ENCODE peak calls at places on chromosomes 12 and 14, in nine cellular contexts. R is heart left ventricle, T is aorta, M is Peyer's patch, B is HCT116, K is mesendoderm, Z is uterus, H is adrenal gland, W is body of pancreas. G is an unnamed sample.
A peak's percentile ranks its signal among the peaks of the same experiment; 100 is the strongest.

GRCh38 chr12:124458220-124458991 is 109.0 kb downstream of the NCOR2 start:
- DNase-seq in R (no peak), T (peak; percentile 67), M (no peak), B (no peak), K (no peak), Z (no peak), H (no peak), W (no peak), G (no peak)

GRCh38 chr12:74906224-74906623 is 303.4 kb downstream of the KCNC2 start:
- DNase-seq in R (no peak), T (no peak), M (no peak), B (no peak), K (peak; percentile 50), Z (no peak), H (no peak), W (no peak), G (no peak)

GRCh38 chr12:81639196-81639595 is 120.0 kb downstream of the PPFIA2 start:
- DNase-seq in R (no peak), T (no peak), M (no peak), B (no peak), K (no peak), Z (no peak), H (no peak), W (no peak), G (no peak)

GRCh38 chr14:68133856-68134255 is 314.3 kb downstream of the RAD51B start:
- DNase-seq in R (no peak), T (no peak), M (no peak), B (no peak), K (no peak), Z (no peak), H (no peak), W (no peak), G (no peak)

GRCh38 chr12:20528208-20528607 is 159.9 kb downstream of the PDE3A start:
- DNase-seq in R (no peak), T (no peak), M (no peak), B (no peak), K (peak; percentile 12), Z (no peak), H (no peak), W (no peak), G (no peak)

GRCh38 chr12:76720068-76720467 is 43.8 kb upstream of the ZDHHC17 start:
- DNase-seq in R (no peak), T (no peak), M (no peak), B (no peak), K (peak; percentile 80), Z (no peak), H (no peak), W (no peak), G (no peak)

GRCh38 chr12:46470039-46470627 is 97.6 kb upstream of the SLC38A2 start:
- DNase-seq in R (no peak), T (no peak), M (peak; percentile 55), B (no peak), K (no peak), Z (no peak), H (no peak), W (no peak), G (no peak)

GRCh38 chr12:105775351-105775750 is 363.4 kb downstream of the NUAK1 start:
- DNase-seq in R (no peak), T (no peak), M (no peak), B (no peak), K (no peak), Z (no peak), H (no peak), W (no peak), G (no peak)

GRCh38 chr12:132317233-132317938 is 12.0 kb downstream of the GALNT9 start:
- DNase-seq in R (no peak), T (no peak), M (no peak), B (no peak), K (no peak), Z (no peak), H (no peak), W (no peak), G (no peak)

GRCh38 chr12:52171950-52172512 is 19.8 kb downstream of the KRT80 start:
- DNase-seq in R (no peak), T (no peak), M (peak; percentile 61), B (no peak), K (peak; percentile 76), Z (no peak), H (no peak), W (peak; percentile 78), G (peak; percentile 50)

GRCh38 chr12:49507139-49507538 is 31.7 kb upstream of the KCNH3 start:
- DNase-seq in R (no peak), T (no peak), M (no peak), B (peak; percentile 76), K (no peak), Z (no peak), H (no peak), W (no peak), G (no peak)

GRCh38 chr12:532908-533565 is 73.3 kb downstream of the B4GALNT3 start:
- DNase-seq in R (no peak), T (no peak), M (no peak), B (no peak), K (no peak), Z (no peak), H (no peak), W (no peak), G (no peak)

GRCh38 chr12:108310489-108310888 is 28.6 kb downstream of the CMKLR1 start:
- DNase-seq in R (no peak), T (no peak), M (no peak), B (no peak), K (peak; percentile 60), Z (peak; percentile 51), H (no peak), W (no peak), G (no peak)

GRCh38 chr12:108306506-108306905 is 32.6 kb downstream of the CMKLR1 start:
- DNase-seq in R (no peak), T (no peak), M (no peak), B (no peak), K (no peak), Z (no peak), H (no peak), W (no peak), G (no peak)

GRCh38 chr12:108307006-108307405 is 32.1 kb downstream of the CMKLR1 start:
- DNase-seq in R (no peak), T (no peak), M (no peak), B (no peak), K (no peak), Z (no peak), H (no peak), W (no peak), G (no peak)

GRCh38 chr12:108309674-108310312 is 29.3 kb downstream of the CMKLR1 start:
- DNase-seq in R (no peak), T (no peak), M (no peak), B (no peak), K (no peak), Z (no peak), H (no peak), W (no peak), G (no peak)

DNA sequence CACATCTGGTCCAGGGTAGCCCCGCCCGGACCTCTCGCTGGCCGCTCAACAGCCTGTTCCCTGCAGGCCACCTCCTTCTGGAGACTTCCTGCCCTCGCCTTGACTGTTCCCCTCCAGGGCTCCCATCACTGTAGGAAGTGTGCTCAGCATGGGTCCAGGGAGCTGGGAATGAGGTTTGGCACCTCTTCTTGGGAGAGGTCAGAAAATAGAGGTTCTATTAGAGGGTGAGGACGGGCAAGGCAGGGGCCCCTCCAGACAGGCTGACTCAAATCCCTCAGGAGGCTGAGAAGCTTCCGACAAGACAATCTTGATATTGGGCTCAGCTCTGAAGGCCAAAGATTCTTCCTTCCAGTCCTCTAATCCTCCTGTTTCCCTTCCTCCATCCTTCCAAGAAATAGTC is 30.7 kb downstream of the CMKLR1 start:
- DNase-seq in R (no peak), T (no peak), M (no peak), B (no peak), K (peak; percentile 66), Z (no peak), H (no peak), W (no peak), G (no peak)
- H3K4me1 ChIP-seq in R (peaks cover 30% of the 10 kb centered on the region), T (peaks cover 6% of the 10 kb centered on the region), M (no peaks in the 10 kb centered on the region), B (no peaks in the 10 kb centered on the region), K (peaks cover 13% of the 10 kb centered on the region), Z (peaks cover 33% of the 10 kb centered on the region), H (peaks cover 47% of the 10 kb centered on the region), W (peaks cover 52% of the 10 kb centered on the region), G (peaks cover 59% of the 10 kb centered on the region)

DNA sequence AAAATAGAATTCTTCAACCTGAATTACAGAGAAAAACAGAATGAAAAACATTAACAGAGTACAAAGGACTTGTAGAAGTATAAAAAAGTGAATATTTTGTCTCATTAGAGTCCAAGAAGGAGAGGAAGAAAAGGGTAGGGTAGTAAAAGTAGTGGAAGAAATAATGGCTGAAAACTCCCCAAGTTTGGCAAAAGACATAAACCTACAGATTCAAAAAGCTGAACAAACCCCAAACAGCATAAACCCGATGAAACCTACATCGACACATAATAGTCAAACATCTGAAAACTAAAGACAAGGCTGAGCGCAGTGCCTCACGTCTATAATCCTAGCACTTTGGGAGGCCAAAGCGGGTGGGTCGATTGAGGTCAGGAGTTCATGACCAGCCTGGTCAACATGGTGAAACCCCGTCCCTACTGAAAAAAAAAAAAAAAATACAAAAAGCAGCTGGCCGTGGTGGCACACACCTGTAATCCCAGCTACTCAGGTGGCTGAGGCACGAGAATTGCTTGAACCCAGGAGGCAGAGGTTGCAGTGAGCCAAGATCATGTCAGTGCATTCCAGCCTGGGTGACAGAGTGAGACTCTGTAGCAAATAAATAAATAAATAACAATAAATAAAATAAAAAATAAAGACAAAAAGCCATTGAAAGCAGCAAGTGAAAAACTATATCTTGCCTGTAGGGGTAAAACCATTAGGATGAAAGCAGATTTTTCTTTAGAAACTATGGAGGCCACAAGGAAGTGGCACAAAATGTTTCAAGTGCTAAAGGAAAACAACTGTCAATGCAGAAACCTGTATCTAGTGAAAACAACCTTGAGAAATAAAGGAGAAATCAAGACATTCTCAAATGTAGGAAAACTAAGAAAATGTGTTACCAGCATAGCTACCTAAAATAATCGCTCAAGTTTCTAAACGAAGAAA is 11.4 kb downstream of the TIMM9 start:
- DNase-seq in R (no peak), T (no peak), M (no peak), B (no peak), K (no peak), Z (no peak), H (no peak), W (no peak), G (no peak)
- H3K36me3 ChIP-seq in R (peaks cover 60% of the 10 kb centered on the region), T (no peaks in the 10 kb centered on the region), M (no peaks in the 10 kb centered on the region), B (peaks cover 21% of the 10 kb centered on the region), K (peaks cover 2% of the 10 kb centered on the region), Z (no peaks in the 10 kb centered on the region), H (peaks cover 14% of the 10 kb centered on the region), W (peaks cover 15% of the 10 kb centered on the region), G (peaks cover 13% of the 10 kb centered on the region)

GRCh38 chr12:121782616-121782966 is 10.9 kb downstream of the RHOF start:
- DNase-seq in R (no peak), T (no peak), M (no peak), B (no peak), K (no peak), Z (no peak), H (no peak), W (no peak), G (no peak)
- H3K4me1 ChIP-seq in R (no peaks in the 10 kb centered on the region), T (no peaks in the 10 kb centered on the region), M (peaks cover 7% of the 10 kb centered on the region), B (peaks cover 37% of the 10 kb centered on the region), K (no peaks in the 10 kb centered on the region), Z (no peaks in the 10 kb centered on the region), H (peaks cover 26% of the 10 kb centered on the region), W (peaks cover 10% of the 10 kb centered on the region), G (peaks cover 28% of the 10 kb centered on the region)

DNA sequence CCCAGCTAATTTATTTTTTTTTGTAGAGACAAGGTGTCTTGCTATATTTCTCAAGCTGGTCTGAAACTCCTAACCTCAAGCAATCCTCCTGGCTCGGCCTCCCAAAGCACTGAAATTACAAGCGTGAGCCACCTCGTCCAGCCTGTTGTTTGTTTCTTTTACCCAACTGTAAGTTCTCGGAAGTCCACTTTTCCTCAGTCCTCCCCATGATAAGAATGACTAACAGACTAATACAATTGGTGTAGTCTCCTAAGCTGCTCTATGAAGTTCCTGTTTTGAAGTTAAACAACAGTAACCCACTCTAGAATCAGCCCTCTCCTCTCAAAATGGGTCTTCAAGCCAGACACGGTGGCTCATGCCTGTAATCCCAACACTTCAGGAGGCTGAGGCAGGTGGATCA is 36.5 kb downstream of the HIGD1C start:
- DNase-seq in R (no peak), T (no peak), M (no peak), B (no peak), K (no peak), Z (no peak), H (no peak), W (no peak), G (no peak)
- H3K36me3 ChIP-seq in R (peaks cover 68% of the 10 kb centered on the region), T (peaks cover 5% of the 10 kb centered on the region), M (no peaks in the 10 kb centered on the region), B (peaks cover 15% of the 10 kb centered on the region), K (peaks cover 8% of the 10 kb centered on the region), Z (no peaks in the 10 kb centered on the region), H (peaks cover 64% of the 10 kb centered on the region), W (peaks cover 24% of the 10 kb centered on the region), G (peaks cover 28% of the 10 kb centered on the region)